ENCODE peak calls at places on chromosomes 5 and 9, in nine cellular contexts. One of them, this sample, is unnamed.

GRCh38 chr5:41908374-41909079 is 4.4 kb downstream of the RIMOC1 start:
- DNase-seq in cardiac fibroblast: peak; percentile 31
- DNase-seq in heart left ventricle: no peak
- DNase-seq in GM23338: no peak
- DNase-seq in left ventricle myocardium inferior: no peak
- DNase-seq in mesothelial cell of epicardium: no peak
- DNase-seq in brain microvascular endothelial cell: peak; percentile 34
- DNase-seq in ovary: no peak
- DNase-seq in pancreas: no peak
- DNase-seq in this sample: no peak

GRCh38 chr9:111094433-111095421 is 56.5 kb upstream of the LPAR1 start:
- DNase-seq in cardiac fibroblast: peak; percentile 54
- DNase-seq in heart left ventricle: no peak
- DNase-seq in GM23338: no peak
- DNase-seq in left ventricle myocardium inferior: no peak
- DNase-seq in mesothelial cell of epicardium: no peak
- DNase-seq in brain microvascular endothelial cell: peak; percentile 72
- DNase-seq in ovary: no peak
- DNase-seq in pancreas: no peak
- DNase-seq in this sample: no peak

GRCh38 chr5:180287868-180288267 is 4.0 kb downstream of the MAPK9 start:
- DNase-seq in cardiac fibroblast: no peak
- DNase-seq in heart left ventricle: no peak
- DNase-seq in GM23338: no peak
- DNase-seq in left ventricle myocardium inferior: no peak
- DNase-seq in mesothelial cell of epicardium: no peak
- DNase-seq in brain microvascular endothelial cell: no peak
- DNase-seq in ovary: no peak
- DNase-seq in pancreas: no peak
- DNase-seq in this sample: no peak

GRCh38 chr5:126395198-126395597 is 28.0 kb upstream of the GRAMD2B start:
- DNase-seq in cardiac fibroblast: peak; percentile 47
- DNase-seq in heart left ventricle: no peak
- DNase-seq in GM23338: peak; percentile 23
- DNase-seq in left ventricle myocardium inferior: no peak
- DNase-seq in mesothelial cell of epicardium: no peak
- DNase-seq in brain microvascular endothelial cell: peak; percentile 87
- DNase-seq in ovary: no peak
- DNase-seq in pancreas: no peak
- DNase-seq in this sample: no peak

GRCh38 chr9:126806336-126806735 is 1.5 kb downstream of the ZBTB43 start:
- DNase-seq in cardiac fibroblast: peak; percentile 56
- DNase-seq in heart left ventricle: no peak
- DNase-seq in GM23338: no peak
- DNase-seq in left ventricle myocardium inferior: no peak
- DNase-seq in mesothelial cell of epicardium: no peak
- DNase-seq in brain microvascular endothelial cell: no peak
- DNase-seq in ovary: no peak
- DNase-seq in pancreas: no peak
- DNase-seq in this sample: no peak

GRCh38 chr9:125486109-125486508 is 220.9 kb downstream of the MAPKAP1 start:
- DNase-seq in cardiac fibroblast: no peak
- DNase-seq in heart left ventricle: no peak
- DNase-seq in GM23338: no peak
- DNase-seq in left ventricle myocardium inferior: no peak
- DNase-seq in mesothelial cell of epicardium: no peak
- DNase-seq in brain microvascular endothelial cell: no peak
- DNase-seq in ovary: no peak
- DNase-seq in pancreas: no peak
- DNase-seq in this sample: no peak

GRCh38 chr5:72394688-72395087 is 74.5 kb downstream of the PTCD2 start:
- DNase-seq in cardiac fibroblast: peak; percentile 28
- DNase-seq in heart left ventricle: no peak
- DNase-seq in GM23338: peak; percentile 28
- DNase-seq in left ventricle myocardium inferior: no peak
- DNase-seq in mesothelial cell of epicardium: no peak
- DNase-seq in brain microvascular endothelial cell: no peak
- DNase-seq in ovary: no peak
- DNase-seq in pancreas: no peak
- DNase-seq in this sample: no peak

GRCh38 chr5:173287086-173287485 is 41.1 kb downstream of the STC2 start:
- DNase-seq in cardiac fibroblast: no peak
- DNase-seq in heart left ventricle: no peak
- DNase-seq in GM23338: no peak
- DNase-seq in left ventricle myocardium inferior: no peak
- DNase-seq in mesothelial cell of epicardium: no peak
- DNase-seq in brain microvascular endothelial cell: no peak
- DNase-seq in ovary: no peak
- DNase-seq in pancreas: no peak
- DNase-seq in this sample: no peak

GRCh38 chr9:33165263-33166151 is 1.6 kb downstream of the B4GALT1 start:
- DNase-seq in cardiac fibroblast: peak; percentile 98
- DNase-seq in heart left ventricle: no peak
- DNase-seq in GM23338: no peak
- DNase-seq in left ventricle myocardium inferior: no peak
- DNase-seq in mesothelial cell of epicardium: no peak
- DNase-seq in brain microvascular endothelial cell: peak; percentile 56
- DNase-seq in ovary: peak; percentile 70
- DNase-seq in pancreas: peak; percentile 54
- DNase-seq in this sample: no peak

GRCh38 chr9:77460938-77461337 is 187.2 kb downstream of the GNA14 start:
- DNase-seq in cardiac fibroblast: no peak
- DNase-seq in heart left ventricle: no peak
- DNase-seq in GM23338: no peak
- DNase-seq in left ventricle myocardium inferior: no peak
- DNase-seq in mesothelial cell of epicardium: no peak
- DNase-seq in brain microvascular endothelial cell: no peak
- DNase-seq in ovary: no peak
- DNase-seq in pancreas: no peak
- DNase-seq in this sample: no peak

GRCh38 chr9:77462066-77462465 is 186.1 kb downstream of the GNA14 start:
- DNase-seq in cardiac fibroblast: no peak
- DNase-seq in heart left ventricle: no peak
- DNase-seq in GM23338: no peak
- DNase-seq in left ventricle myocardium inferior: no peak
- DNase-seq in mesothelial cell of epicardium: no peak
- DNase-seq in brain microvascular endothelial cell: no peak
- DNase-seq in ovary: no peak
- DNase-seq in pancreas: no peak
- DNase-seq in this sample: no peak

GRCh38 chr9:77469515-77470197 is 178.5 kb downstream of the GNA14 start:
- DNase-seq in cardiac fibroblast: peak; percentile 41
- DNase-seq in heart left ventricle: no peak
- DNase-seq in GM23338: no peak
- DNase-seq in left ventricle myocardium inferior: no peak
- DNase-seq in mesothelial cell of epicardium: no peak
- DNase-seq in brain microvascular endothelial cell: no peak
- DNase-seq in ovary: no peak
- DNase-seq in pancreas: no peak
- DNase-seq in this sample: no peak

GRCh38 chr9:77464591-77465125 is 183.5 kb downstream of the GNA14 start:
- DNase-seq in cardiac fibroblast: no peak
- DNase-seq in heart left ventricle: no peak
- DNase-seq in GM23338: no peak
- DNase-seq in left ventricle myocardium inferior: no peak
- DNase-seq in mesothelial cell of epicardium: no peak
- DNase-seq in brain microvascular endothelial cell: no peak
- DNase-seq in ovary: no peak
- DNase-seq in pancreas: no peak
- DNase-seq in this sample: no peak
- TF ChIP-seq CTCF in cardiac fibroblast: no peak
- TF ChIP-seq CTCF in heart left ventricle: no peak
- TF ChIP-seq CTCF in GM23338: no peak
- TF ChIP-seq CTCF in left ventricle myocardium inferior: no peak
- TF ChIP-seq CTCF in mesothelial cell of epicardium: no peak
- TF ChIP-seq CTCF in brain microvascular endothelial cell: no peak
- TF ChIP-seq CTCF in ovary: no peak
- TF ChIP-seq CTCF in pancreas: no peak
- TF ChIP-seq CTCF in this sample: no peak

GRCh38 chr9:122912964-122913673 is at the start of gene ZBTB6:
- DNase-seq in cardiac fibroblast: peak; percentile 88
- DNase-seq in heart left ventricle: peak; percentile 78
- DNase-seq in GM23338: peak; percentile 93
- DNase-seq in left ventricle myocardium inferior: peak; percentile 64
- DNase-seq in mesothelial cell of epicardium: peak; percentile 31
- DNase-seq in brain microvascular endothelial cell: peak; percentile 79
- DNase-seq in ovary: peak; percentile 76
- DNase-seq in pancreas: peak; percentile 79
- DNase-seq in this sample: no peak
- TF ChIP-seq CTCF in cardiac fibroblast: no peak
- TF ChIP-seq CTCF in heart left ventricle: no peak
- TF ChIP-seq CTCF in GM23338: no peak
- TF ChIP-seq CTCF in left ventricle myocardium inferior: no peak
- TF ChIP-seq CTCF in mesothelial cell of epicardium: no peak
- TF ChIP-seq CTCF in brain microvascular endothelial cell: no peak
- TF ChIP-seq CTCF in ovary: no peak
- TF ChIP-seq CTCF in pancreas: no peak
- TF ChIP-seq CTCF in this sample: no peak

GRCh38 chr9:36030871-36031270 is 5.8 kb upstream of the RECK start:
- DNase-seq in cardiac fibroblast: no peak
- DNase-seq in heart left ventricle: no peak
- DNase-seq in GM23338: no peak
- DNase-seq in left ventricle myocardium inferior: no peak
- DNase-seq in mesothelial cell of epicardium: no peak
- DNase-seq in brain microvascular endothelial cell: no peak
- DNase-seq in ovary: no peak
- DNase-seq in pancreas: no peak
- DNase-seq in this sample: no peak
- TF ChIP-seq CTCF in cardiac fibroblast: no peak
- TF ChIP-seq CTCF in heart left ventricle: no peak
- TF ChIP-seq CTCF in GM23338: no peak
- TF ChIP-seq CTCF in left ventricle myocardium inferior: no peak
- TF ChIP-seq CTCF in mesothelial cell of epicardium: no peak
- TF ChIP-seq CTCF in brain microvascular endothelial cell: no peak
- TF ChIP-seq CTCF in ovary: no peak
- TF ChIP-seq CTCF in pancreas: no peak
- TF ChIP-seq CTCF in this sample: no peak

DNA sequence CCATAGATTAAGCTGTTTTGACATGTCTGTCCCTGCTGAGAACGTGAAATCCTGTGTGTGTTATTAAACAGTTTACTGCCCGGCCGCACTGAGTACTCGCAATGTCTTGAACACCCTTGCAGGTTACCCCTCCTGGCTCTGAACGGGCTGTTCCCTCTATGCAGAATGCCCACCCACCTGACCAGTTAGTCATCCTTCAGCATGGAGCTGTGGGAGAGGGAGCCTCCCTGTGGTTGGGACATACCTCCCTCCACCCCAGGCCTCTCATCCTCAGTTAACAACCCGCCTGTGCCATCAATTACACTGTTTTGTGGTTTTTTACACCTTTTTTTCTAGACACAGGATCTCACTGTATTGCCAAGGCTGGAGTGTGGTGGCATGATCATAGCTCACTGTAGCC is 26.0 kb downstream of the TJP2 start:
- DNase-seq in cardiac fibroblast: no peak
- DNase-seq in heart left ventricle: no peak
- DNase-seq in GM23338: no peak
- DNase-seq in left ventricle myocardium inferior: no peak
- DNase-seq in mesothelial cell of epicardium: no peak
- DNase-seq in brain microvascular endothelial cell: no peak
- DNase-seq in ovary: no peak
- DNase-seq in pancreas: no peak
- DNase-seq in this sample: peak; percentile 34
- TF ChIP-seq CTCF in cardiac fibroblast: no peak
- TF ChIP-seq CTCF in heart left ventricle: no peak
- TF ChIP-seq CTCF in GM23338: no peak
- TF ChIP-seq CTCF in left ventricle myocardium inferior: no peak
- TF ChIP-seq CTCF in mesothelial cell of epicardium: no peak
- TF ChIP-seq CTCF in brain microvascular endothelial cell: peak; percentile 44
- TF ChIP-seq CTCF in ovary: no peak
- TF ChIP-seq CTCF in pancreas: no peak
- TF ChIP-seq CTCF in this sample: no peak

GRCh38 chr9:99299214-99300102 is 77.4 kb downstream of the SEC61B start:
- DNase-seq in cardiac fibroblast: peak; percentile 24
- DNase-seq in heart left ventricle: no peak
- DNase-seq in GM23338: no peak
- DNase-seq in left ventricle myocardium inferior: no peak
- DNase-seq in mesothelial cell of epicardium: no peak
- DNase-seq in brain microvascular endothelial cell: peak; percentile 66
- DNase-seq in ovary: no peak
- DNase-seq in pancreas: no peak
- DNase-seq in this sample: no peak
- TF ChIP-seq CTCF in cardiac fibroblast: no peak
- TF ChIP-seq CTCF in heart left ventricle: no peak
- TF ChIP-seq CTCF in GM23338: peak; percentile 44
- TF ChIP-seq CTCF in left ventricle myocardium inferior: peak; percentile 54
- TF ChIP-seq CTCF in mesothelial cell of epicardium: no peak
- TF ChIP-seq CTCF in brain microvascular endothelial cell: peak; percentile 7
- TF ChIP-seq CTCF in ovary: no peak
- TF ChIP-seq CTCF in pancreas: no peak
- TF ChIP-seq CTCF in this sample: no peak

This sample was measured in omental fat pad.